ENCODE peak calls at places on chromosomes 2 and 18, in nine cellular contexts. X is PC-9, R is thoracic aorta, Q is mammary epithelial cell, L is cardiac muscle cell, M is chondrocyte, B is astrocyte of the spinal cord, U is dorsolateral prefrontal cortex, O is HFF-Myc. T is an unnamed sample.

GRCh38 chr18:3689091-3689490 is 239.1 kb downstream of the TGIF1 start:
- DNase-seq in X (no peak), R (no peak), Q (no peak), L (no peak), M (no peak), B (no peak), U (no peak), O (peak), T (no peak)

GRCh38 chr2:201984800-201985525 is 48.7 kb upstream of the FZD7 start:
- DNase-seq in X (no peak), R (no peak), Q (peak), L (no peak), M (no peak), B (no peak), U (peak), O (no peak), T (peak)

GRCh38 chr2:10343658-10344057 is 41.0 kb downstream of the HPCAL1 start:
- DNase-seq in X (no peak), R (no peak), Q (no peak), L (no peak), M (peak), B (no peak), U (no peak), O (no peak), T (no peak)

GRCh38 chr2:128178650-128179460 is 87.9 kb downstream of the UGGT1 start:
- DNase-seq in X (peak), R (no peak), Q (peak), L (peak), M (no peak), B (peak), U (peak), O (peak), T (peak)

GRCh38 chr2:203740741-203741363 is 34.4 kb downstream of the CD28 start:
- DNase-seq in X (no peak), R (no peak), Q (peak), L (no peak), M (no peak), B (peak), U (no peak), O (no peak), T (peak)

GRCh38 chr2:128289439-128289838 is 29.2 kb downstream of the HS6ST1 start:
- DNase-seq in X (no peak), R (no peak), Q (no peak), L (no peak), M (peak), B (no peak), U (no peak), O (no peak), T (no peak)

GRCh38 chr2:186962085-186962747 is 113.2 kb upstream of the ZSWIM2 start:
- DNase-seq in X (no peak), R (no peak), Q (no peak), L (no peak), M (no peak), B (no peak), U (no peak), O (no peak), T (no peak)

GRCh38 chr2:162085090-162085891 is 11.3 kb upstream of the DPP4 start:
- DNase-seq in X (no peak), R (no peak), Q (peak), L (no peak), M (no peak), B (peak), U (no peak), O (no peak), T (no peak)

GRCh38 chr18:39806519-39806918 is 2148.5 kb upstream of the PIK3C3 start:
- DNase-seq in X (no peak), R (no peak), Q (peak), L (no peak), M (no peak), B (peak), U (no peak), O (peak), T (no peak)

GRCh38 chr2:45993476-45993991 is 303.7 kb upstream of the EPAS1 start:
- DNase-seq in X (peak), R (peak), Q (peak), L (peak), M (no peak), B (peak), U (peak), O (peak), T (peak)

GRCh38 chr2:61937098-61937497 is 31.6 kb downstream of the COMMD1 start:
- DNase-seq in X (no peak), R (no peak), Q (no peak), L (no peak), M (no peak), B (no peak), U (no peak), O (no peak), T (no peak)

GRCh38 chr2:235050992-235051351 is 99.2 kb downstream of the SH3BP4 start:
- DNase-seq in X (peak), R (peak), Q (peak), L (peak), M (no peak), B (peak), U (peak), O (peak), T (peak)

GRCh38 chr2:49973917-49974368 is 819.6 kb upstream of the FSHR start:
- DNase-seq in X (no peak), R (no peak), Q (peak), L (peak), M (no peak), B (peak), U (peak), O (no peak), T (peak)

GRCh38 chr2:230714122-230714453 is 1.4 kb downstream of the CAB39 start:
- DNase-seq in X (peak), R (no peak), Q (peak), L (peak), M (no peak), B (peak), U (no peak), O (peak), T (peak)

GRCh38 chr18:35028556-35028955 is 12.7 kb upstream of the MAPRE2 start:
- DNase-seq in X (no peak), R (no peak), Q (no peak), L (no peak), M (no peak), B (no peak), U (no peak), O (no peak), T (no peak)

GRCh38 chr2:60849165-60849564 is 32.2 kb upstream of the REL start:
- DNase-seq in X (no peak), R (no peak), Q (no peak), L (no peak), M (no peak), B (no peak), U (no peak), O (no peak), T (no peak)

GRCh38 chr2:114122861-114123391 is 233.0 kb downstream of the ACTR3 start:
- DNase-seq in X (no peak), R (no peak), Q (no peak), L (no peak), M (no peak), B (no peak), U (no peak), O (no peak), T (no peak)

GRCh38 chr2:63124209-63124608 is 73.6 kb downstream of the OTX1 start:
- DNase-seq in X (no peak), R (no peak), Q (peak), L (no peak), M (no peak), B (no peak), U (no peak), O (no peak), T (no peak)

GRCh38 chr2:215624423-215624829 is 188.6 kb upstream of the FN1 start:
- DNase-seq in X (peak), R (peak), Q (peak), L (no peak), M (no peak), B (peak), U (no peak), O (peak), T (no peak)

GRCh38 chr2:219639356-219639755 is 11.9 kb downstream of the SLC4A3 start:
- DNase-seq in X (no peak), R (no peak), Q (no peak), L (no peak), M (no peak), B (no peak), U (no peak), O (no peak), T (no peak)

GRCh38 chr2:219637842-219638185 is 10.4 kb downstream of the SLC4A3 start:
- DNase-seq in X (no peak), R (no peak), Q (no peak), L (no peak), M (no peak), B (no peak), U (no peak), O (no peak), T (no peak)

GRCh38 chr2:219638948-219639341 is 11.5 kb downstream of the SLC4A3 start:
- DNase-seq in X (no peak), R (no peak), Q (no peak), L (no peak), M (no peak), B (no peak), U (no peak), O (no peak), T (no peak)

GRCh38 chr2:219636941-219637841 is 9.8 kb downstream of the SLC4A3 start:
- DNase-seq in X (no peak), R (no peak), Q (no peak), L (no peak), M (no peak), B (no peak), U (no peak), O (no peak), T (no peak)

DNA sequence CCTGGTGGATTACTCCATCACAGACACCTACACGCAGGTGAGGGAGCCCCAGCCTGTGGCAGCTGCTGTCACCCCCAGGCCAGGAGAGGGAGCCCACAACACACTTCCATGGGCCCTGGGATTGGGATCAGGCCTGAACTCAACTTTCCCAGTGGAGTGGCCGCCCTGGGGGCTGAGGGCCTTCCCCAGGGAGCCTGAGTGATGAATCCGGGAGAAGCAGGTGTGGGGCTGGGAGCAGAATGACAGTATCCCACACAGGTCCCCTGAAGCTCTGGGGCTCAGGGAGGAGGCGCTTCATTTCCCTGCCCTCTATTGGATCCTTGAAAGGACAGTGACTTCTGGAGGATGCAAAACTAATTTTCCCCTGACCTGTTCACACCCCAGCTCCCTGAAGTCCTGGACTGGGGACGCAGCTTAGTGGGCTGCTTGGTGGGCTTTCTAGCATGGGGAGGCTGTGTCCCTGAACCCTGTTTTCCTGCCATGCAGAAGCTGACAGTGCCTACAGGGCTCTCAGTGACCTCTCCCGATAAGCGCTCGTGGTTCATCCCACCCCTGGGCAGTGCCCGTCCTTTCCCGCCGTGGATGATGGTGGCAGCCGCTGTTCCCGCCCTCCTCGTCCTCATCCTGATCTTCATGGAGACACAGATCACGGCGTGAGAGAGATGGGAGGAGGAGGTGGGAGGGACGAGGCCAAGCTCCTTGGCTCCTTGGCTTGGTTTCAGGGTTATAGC is 11.0 kb downstream of the SLC4A3 start:
- DNase-seq in X (no peak), R (no peak), Q (no peak), L (no peak), M (no peak), B (no peak), U (no peak), O (no peak), T (no peak)
- TF ChIP-seq CTCF in X (peak), R (no peak), Q (peak), L (peak), M (peak), B (peak), U (no peak), O (no peak), T (no peak)

GRCh38 chr2:95122197-95122551 is 566 bp upstream of the MRPS5 start:
- DNase-seq in X (no peak), R (no peak), Q (no peak), L (no peak), M (no peak), B (no peak), U (no peak), O (no peak), T (peak)

GRCh38 chr2:95121150-95121494 is 486 bp downstream of the MRPS5 start:
- DNase-seq in X (no peak), R (no peak), Q (no peak), L (no peak), M (no peak), B (peak), U (no peak), O (no peak), T (no peak)

DNA sequence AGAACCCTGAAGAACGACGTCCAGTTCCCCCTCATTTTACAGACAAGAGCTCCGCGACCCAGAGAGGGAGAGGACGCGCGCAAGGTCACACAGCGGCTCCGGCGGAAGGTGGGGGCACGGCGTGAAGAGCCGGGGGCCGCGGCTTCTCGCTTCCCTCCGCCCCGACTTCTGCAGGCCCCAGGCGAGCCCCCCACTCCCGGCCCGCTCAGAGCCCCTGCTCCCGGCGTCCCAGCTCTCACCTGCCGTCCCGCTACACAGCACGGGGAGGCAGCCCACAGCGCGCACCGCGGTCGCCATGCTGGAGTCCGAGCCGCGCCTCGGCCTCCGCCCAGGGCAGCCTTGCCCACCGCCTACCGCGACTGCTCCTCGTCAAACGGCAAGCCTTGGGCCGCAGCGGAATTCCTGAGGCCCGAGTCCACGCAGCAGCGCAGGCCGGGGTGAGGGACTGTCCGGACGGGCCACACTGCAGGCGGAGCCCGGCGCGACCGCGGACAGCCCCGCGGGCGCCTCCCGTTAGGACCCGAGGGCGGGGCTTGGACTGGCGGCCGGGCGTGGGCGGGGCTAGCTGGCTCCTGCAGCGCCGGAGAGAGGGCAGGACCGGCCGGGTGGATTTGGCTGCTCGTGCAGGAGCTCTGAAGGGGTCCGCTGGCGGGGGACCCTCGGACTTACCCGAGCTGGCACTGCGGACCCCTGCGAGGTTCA is at the start of gene MRPS5:
- DNase-seq in X (peak), R (peak), Q (peak), L (peak), M (peak), B (peak), U (peak), O (peak), T (peak)
- TF ChIP-seq CTCF in X (peak), R (no peak), Q (peak), L (peak), M (peak), B (peak), U (peak), O (no peak), T (no peak)

GRCh38 chr2:167964650-167965404 is 282.6 kb downstream of the STK39 start:
- DNase-seq in X (no peak), R (no peak), Q (no peak), L (peak), M (no peak), B (peak), U (no peak), O (no peak), T (no peak)
- TF ChIP-seq CTCF in X (peak), R (no peak), Q (peak), L (peak), M (peak), B (peak), U (peak), O (peak), T (no peak)

GRCh38 chr2:3396920-3397559 is 17.5 kb downstream of the TRAPPC12 start:
- DNase-seq in X (no peak), R (no peak), Q (no peak), L (no peak), M (no peak), B (no peak), U (no peak), O (no peak), T (no peak)

GRCh38 chr2:3399403-3399802 is 19.9 kb downstream of the TRAPPC12 start:
- DNase-seq in X (no peak), R (no peak), Q (no peak), L (no peak), M (no peak), B (no peak), U (no peak), O (no peak), T (no peak)

GRCh38 chr2:3399829-3400228 is 20.3 kb downstream of the TRAPPC12 start:
- DNase-seq in X (no peak), R (no peak), Q (no peak), L (no peak), M (no peak), B (no peak), U (peak), O (no peak), T (no peak)

GRCh38 chr2:3403587-3404334 is 24.3 kb downstream of the TRAPPC12 start:
- DNase-seq in X (no peak), R (no peak), Q (no peak), L (no peak), M (no peak), B (no peak), U (no peak), O (no peak), T (no peak)

DNA sequence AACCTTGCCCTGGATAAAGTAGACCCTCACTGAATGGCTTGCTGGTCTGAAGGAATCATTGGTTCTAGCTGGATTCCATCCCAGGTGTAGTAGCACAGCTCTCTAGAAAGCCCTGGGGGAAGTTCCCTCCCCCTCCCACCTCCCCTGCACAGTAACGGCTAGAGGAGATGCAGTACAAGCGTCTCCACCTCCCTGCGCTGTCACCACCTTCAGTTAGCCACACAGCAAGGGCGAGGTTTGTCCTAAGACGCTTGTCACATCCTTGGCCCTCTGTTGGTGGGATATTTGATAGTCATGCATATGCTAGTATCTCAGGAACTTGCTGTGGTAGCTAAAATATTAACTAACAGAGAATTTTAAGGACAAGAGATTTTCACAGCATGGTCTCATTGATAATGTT is 19.3 kb downstream of the TRAPPC12 start:
- DNase-seq in X (no peak), R (no peak), Q (no peak), L (no peak), M (no peak), B (no peak), U (no peak), O (no peak), T (no peak)
- TF ChIP-seq CTCF in X (no peak), R (no peak), Q (no peak), L (no peak), M (no peak), B (no peak), U (no peak), O (no peak), T (no peak)